ENCODE peak calls at places on chromosome 19, in ten cellular contexts. B is A549, G is IMR-90, E is cardiac fibroblast, F is left lung, A is right lobe of liver, Y is thoracic aorta, X is neural progenitor cell, H is foreskin fibroblast, Z is esophagus squamous epithelium. Q is an unnamed sample.

GRCh38 chr19:6610934-6611370 is 20.0 kb upstream of the CD70 start:
- DNase-seq in Z (no peak), H (peak), B (peak), X (no peak), Y (no peak), F (no peak), E (peak), G (peak), A (no peak), Q (peak)

GRCh38 chr19:48810151-48810550 is 678 bp downstream of the BCAT2 start:
- DNase-seq in Y (no peak), Z (no peak), A (no peak), G (no peak), F (no peak), E (no peak), H (no peak), X (no peak), B (no peak), Q (no peak)

GRCh38 chr19:5694167-5694951 is 4.3 kb downstream of the RPL36 start:
- DNase-seq in A (no peak), F (no peak), E (no peak), H (no peak), Z (no peak), X (no peak), G (no peak), B (no peak), Y (no peak), Q (no peak)

GRCh38 chr19:44737238-44738160 is 11.0 kb upstream of the BCL3 start:
- DNase-seq in A (peak), B (peak), F (no peak), X (no peak), E (peak), G (peak), H (no peak), Z (no peak), Y (no peak), Q (no peak)

GRCh38 chr19:29045708-29046107 is 167.2 kb downstream of the UQCRFS1 start:
- DNase-seq in Y (no peak), G (no peak), F (no peak), H (no peak), Z (no peak), X (no peak), A (no peak), B (no peak), E (no peak), Q (no peak)

GRCh38 chr19:5621945-5622464 is 571 bp downstream of the SAFB2 start:
- DNase-seq in H (peak), G (no peak), F (no peak), Z (no peak), Y (no peak), B (no peak), A (peak), E (peak), X (peak), Q (no peak)

GRCh38 chr19:56837004-56837403 is 3.5 kb downstream of the PEG3 start:
- DNase-seq in A (no peak), B (no peak), X (no peak), Z (no peak), H (no peak), G (no peak), Y (no peak), E (no peak), F (peak), Q (no peak)

GRCh38 chr19:16315825-16316505 is 8.7 kb upstream of the KLF2 start:
- DNase-seq in A (no peak), X (no peak), Y (no peak), H (peak), B (no peak), F (no peak), E (peak), G (peak), Z (no peak), Q (peak)

GRCh38 chr19:6264077-6264445 is 15.7 kb downstream of the MLLT1 start:
- DNase-seq in B (no peak), X (peak), A (no peak), F (no peak), Y (no peak), Z (no peak), E (no peak), G (peak), H (peak), Q (no peak)

GRCh38 chr19:42555801-42556200 is 27.5 kb upstream of the CEACAM1 start:
- DNase-seq in Y (no peak), X (no peak), Z (no peak), F (no peak), H (no peak), G (no peak), B (no peak), E (no peak), A (no peak), Q (no peak)

GRCh38 chr19:42286349-42287016 is 15.4 kb upstream of the PRR19 start:
- DNase-seq in X (no peak), G (peak), B (no peak), E (peak), Z (no peak), H (peak), Y (no peak), A (peak), F (no peak), Q (peak)

GRCh38 chr19:47376589-47377144 is 27.6 kb downstream of the DHX34 start:
- DNase-seq in Y (no peak), X (no peak), Z (no peak), E (no peak), A (peak), H (no peak), B (no peak), F (peak), G (no peak), Q (no peak)

GRCh38 chr19:53165691-53166091 is 6.8 kb upstream of the ZNF347 start:
- DNase-seq in H (no peak), B (no peak), X (no peak), A (no peak), E (no peak), G (no peak), Z (no peak), F (no peak), Y (no peak), Q (no peak)

GRCh38 chr19:14375055-14375581 is 6.1 kb upstream of the ADGRE5 start:
- DNase-seq in X (no peak), F (peak), H (no peak), G (no peak), Y (no peak), B (no peak), E (no peak), Z (peak), A (peak), Q (no peak)

GRCh38 chr19:33689138-33689746 is 67.5 kb downstream of the CHST8 start:
- DNase-seq in Z (no peak), H (no peak), A (no peak), G (no peak), Y (no peak), E (no peak), B (no peak), F (peak), X (no peak), Q (no peak)

GRCh38 chr19:48393559-48394330 is at the start of gene GRIN2D:
- DNase-seq in F (peak), A (no peak), H (peak), B (peak), X (peak), Z (no peak), G (peak), Y (no peak), E (peak), Q (peak)

GRCh38 chr19:40415799-40416198 is 2.6 kb upstream of the PRX start:
- DNase-seq in H (no peak), F (no peak), Y (no peak), X (no peak), G (no peak), Z (no peak), A (no peak), B (no peak), E (no peak), Q (no peak)

GRCh38 chr19:53865523-53865917 is 2.2 kb upstream of the MYADM start:
- DNase-seq in B (no peak), E (peak), Z (no peak), G (no peak), Y (no peak), A (no peak), X (peak), F (no peak), H (peak), Q (no peak)

GRCh38 chr19:913080-913748 is at the start of gene R3HDM4:
- DNase-seq in X (peak), A (peak), B (peak), Y (no peak), F (peak), G (peak), E (peak), H (peak), Z (no peak), Q (peak)

GRCh38 chr19:4288091-4288777 is 9.2 kb downstream of the SHD start:
- DNase-seq in F (no peak), Z (no peak), E (no peak), X (no peak), G (no peak), Y (no peak), A (no peak), H (no peak), B (no peak), Q (no peak)

GRCh38 chr19:31658993-31659896 is 310.0 kb upstream of the TSHZ3 start:
- DNase-seq in G (no peak), A (no peak), X (no peak), B (no peak), E (no peak), Y (no peak), Z (no peak), H (no peak), F (no peak), Q (no peak)

GRCh38 chr19:8445488-8446001 is 770 bp downstream of the HNRNPM start:
- DNase-seq in B (no peak), G (no peak), X (peak), Y (no peak), E (peak), Z (no peak), A (peak), H (peak), F (peak), Q (peak)

GRCh38 chr19:16441661-16442071 is 30.1 kb downstream of the EPS15L1 start:
- DNase-seq in H (no peak), E (no peak), Z (no peak), F (peak), X (peak), Y (no peak), B (peak), G (no peak), A (no peak), Q (no peak)

GRCh38 chr19:16462757-16463250 is 9.0 kb downstream of the EPS15L1 start:
- DNase-seq in E (peak), Y (no peak), Z (no peak), X (no peak), A (peak), G (peak), F (no peak), H (peak), B (no peak), Q (no peak)

GRCh38 chr19:15390814-15391213 is 11.2 kb upstream of the AKAP8 start:
- DNase-seq in F (no peak), H (no peak), Z (no peak), B (no peak), Y (no peak), A (no peak), E (no peak), X (no peak), G (no peak), Q (no peak)

GRCh38 chr19:28960986-28961705 is 251.8 kb downstream of the UQCRFS1 start:
- DNase-seq in A (no peak), F (no peak), X (no peak), E (peak), B (no peak), H (peak), G (peak), Z (no peak), Y (no peak), Q (peak)

GRCh38 chr19:42280761-42281174 is 11.7 kb downstream of the CIC start:
- DNase-seq in Z (no peak), F (no peak), H (peak), A (no peak), X (peak), E (peak), G (peak), Y (no peak), B (no peak), Q (no peak)

GRCh38 chr19:48728882-48729645 is 9.5 kb upstream of the MAMSTR start:
- DNase-seq in B (no peak), H (no peak), Z (no peak), E (peak), X (peak), F (no peak), Y (no peak), G (no peak), A (no peak), Q (peak)

GRCh38 chr19:8453616-8454015 is 8.8 kb downstream of the HNRNPM start:
- DNase-seq in Z (no peak), F (no peak), X (no peak), A (no peak), B (no peak), G (no peak), H (no peak), E (no peak), Y (no peak), Q (no peak)

GRCh38 chr19:56746367-56746766 is 74.8 kb upstream of the ZNF835 start:
- DNase-seq in G (no peak), B (no peak), A (no peak), Z (no peak), X (no peak), Y (no peak), H (no peak), E (no peak), F (no peak), Q (no peak)

DNA sequence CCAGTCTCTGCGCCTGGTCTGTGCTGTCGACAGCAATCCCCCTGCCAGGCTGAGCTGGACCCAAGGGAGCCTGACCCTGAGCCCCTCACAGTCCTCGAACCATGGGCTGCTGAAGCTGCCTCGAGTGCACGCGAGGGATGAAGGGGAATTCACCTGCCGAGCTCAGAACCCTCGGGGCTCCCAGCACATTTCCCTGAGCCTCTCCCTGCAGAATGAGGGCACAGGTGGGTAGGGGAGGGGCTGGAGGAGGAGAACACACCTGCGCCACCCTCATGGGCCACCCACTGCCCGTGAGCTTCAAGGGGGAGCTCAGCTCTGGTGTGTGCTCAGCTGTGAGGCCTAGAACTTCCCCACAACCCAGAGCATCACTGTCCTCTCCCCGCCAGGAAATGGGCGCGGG is 38.6 kb upstream of the CD33 start:
- DNase-seq in Z (no peak), Y (no peak), H (no peak), B (no peak), X (no peak), A (no peak), G (no peak), E (no peak), F (no peak), Q (no peak)
- TF ChIP-seq CTCF in Z (no peak), Y (no peak), H (no peak), B (no peak), X (no peak), A (no peak), G (no peak), E (no peak), F (no peak), Q (no peak)

GRCh38 chr19:35085947-35086346 is 29.7 kb upstream of the FXYD3 start:
- DNase-seq in H (no peak), G (no peak), Y (no peak), X (no peak), A (no peak), F (peak), B (no peak), E (no peak), Z (no peak), Q (no peak)

GRCh38 chr19:35084078-35084762 is 31.4 kb upstream of the FXYD3 start:
- DNase-seq in B (no peak), E (no peak), G (no peak), A (no peak), F (peak), Z (no peak), H (no peak), X (no peak), Y (no peak), Q (no peak)

GRCh38 chr19:35088514-35088913 is 27.1 kb upstream of the FXYD3 start:
- DNase-seq in B (peak), F (no peak), H (peak), Y (no peak), E (peak), X (no peak), Z (no peak), G (peak), A (no peak), Q (peak)

GRCh38 chr19:35087393-35087792 is 28.2 kb upstream of the FXYD3 start:
- DNase-seq in Y (no peak), G (no peak), H (no peak), F (peak), E (no peak), A (no peak), Z (no peak), B (no peak), X (no peak), Q (no peak)

GRCh38 chr19:35086455-35086854 is 29.2 kb upstream of the FXYD3 start:
- DNase-seq in X (no peak), Y (no peak), F (no peak), A (no peak), G (no peak), Z (no peak), B (no peak), E (no peak), H (no peak), Q (no peak)
- H3K4me3 ChIP-seq in X (no peak), Y (no peak), F (no peak), A (no peak), G (no peak), Z (no peak), B (no peak), E (no peak), H (no peak), Q (no peak)

GRCh38 chr19:12090807-12091206 is 26.3 kb downstream of the ZNF844 start:
- DNase-seq in H (peak), Z (no peak), B (no peak), G (peak), X (peak), E (peak), A (peak), Y (peak), F (peak), Q (peak)
- TF ChIP-seq CTCF in H (peak), Z (peak), B (no peak), G (peak), X (peak), E (peak), A (peak), Y (peak), F (peak), Q (peak)

DNA sequence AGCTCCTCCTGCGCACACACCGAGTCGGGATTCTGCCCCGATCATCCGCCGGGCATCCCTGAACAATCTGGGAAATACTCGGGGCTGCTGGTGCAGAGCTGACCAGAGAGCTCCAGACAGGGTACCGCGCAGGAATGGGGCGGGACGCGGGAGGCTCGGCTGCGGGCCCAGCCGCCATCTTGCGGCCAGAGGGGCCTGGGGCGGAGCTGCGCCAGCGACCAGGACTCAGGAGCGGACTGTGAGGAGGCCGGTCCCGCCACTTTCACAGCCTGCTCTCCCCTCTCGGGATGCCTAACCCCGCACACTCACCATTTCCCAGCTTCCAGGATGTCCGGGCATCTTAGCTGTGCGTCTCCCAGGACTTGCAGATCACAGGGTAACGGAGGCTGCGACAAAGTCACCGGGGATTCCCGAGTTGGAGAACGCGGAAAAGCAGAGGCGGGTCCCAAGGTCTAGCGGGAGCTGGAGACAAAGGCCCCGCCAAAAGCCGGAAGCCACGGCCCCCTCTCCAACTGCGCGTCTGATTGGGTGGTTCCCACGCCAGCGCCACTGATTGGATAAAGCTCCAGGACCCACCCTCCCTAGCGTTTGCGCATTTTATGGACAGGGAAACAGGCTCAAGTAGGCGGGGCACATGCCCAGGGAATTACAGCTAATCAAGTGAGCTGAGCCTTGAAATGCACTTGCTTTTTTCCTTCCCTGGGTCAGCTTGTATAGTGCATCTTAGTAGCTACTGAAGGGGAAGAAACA is 15.8 kb upstream of the ZNF43 start:
- DNase-seq in G (peak), X (peak), Z (peak), Y (peak), B (peak), A (peak), F (peak), E (peak), H (peak), Q (peak)
- H3K4me3 ChIP-seq in G (peak), X (peak), Z (peak), Y (peak), B (peak), A (peak), F (peak), E (peak), H (peak), Q (peak)

GRCh38 chr19:38785187-38785699 is 3.8 kb upstream of the LGALS7B start:
- DNase-seq in Z (no peak), B (no peak), Y (no peak), H (no peak), A (peak), G (no peak), F (no peak), E (no peak), X (no peak), Q (no peak)
- TF ChIP-seq CTCF in Z (no peak), B (no peak), Y (no peak), H (no peak), A (no peak), G (no peak), F (no peak), E (no peak), X (no peak), Q (no peak)

Q was measured in fibroblast of pulmonary artery.